ENCODE peak calls at places on chromosomes 12 and 14, in seven cellular contexts. One of them, this sample, is unnamed.

GRCh38 chr12:46858368-46858767 is 32.6 kb upstream of the SLC38A4 start:
- DNase-seq in right cardiac atrium: no peak
- DNase-seq in K562: no peak
- DNase-seq in heart left ventricle: no peak
- DNase-seq in MM.1S: no peak
- DNase-seq in sigmoid colon: no peak
- DNase-seq in cardiac muscle cell: no peak
- DNase-seq in this sample: no peak

GRCh38 chr12:52096332-52097044 is 17.0 kb downstream of the SMIM41 start:
- DNase-seq in sigmoid colon: no peak
- DNase-seq in right cardiac atrium: no peak
- DNase-seq in K562: no peak
- DNase-seq in MM.1S: no peak
- DNase-seq in cardiac muscle cell: no peak
- DNase-seq in heart left ventricle: no peak
- DNase-seq in this sample: no peak

GRCh38 chr12:131004166-131004565 is 50.5 kb downstream of the ADGRD1 start:
- DNase-seq in heart left ventricle: no peak
- DNase-seq in cardiac muscle cell: no peak
- DNase-seq in MM.1S: no peak
- DNase-seq in K562: no peak
- DNase-seq in right cardiac atrium: no peak
- DNase-seq in sigmoid colon: no peak
- DNase-seq in this sample: no peak

GRCh38 chr14:61547186-61548121 is 147.9 kb upstream of the HIF1A start:
- DNase-seq in MM.1S: no peak
- DNase-seq in heart left ventricle: peak
- DNase-seq in sigmoid colon: no peak
- DNase-seq in right cardiac atrium: no peak
- DNase-seq in cardiac muscle cell: no peak
- DNase-seq in K562: no peak
- DNase-seq in this sample: no peak

GRCh38 chr14:100822921-100823320 is 3.0 kb upstream of the MEG3 start:
- DNase-seq in K562: no peak
- DNase-seq in right cardiac atrium: no peak
- DNase-seq in sigmoid colon: no peak
- DNase-seq in cardiac muscle cell: no peak
- DNase-seq in heart left ventricle: no peak
- DNase-seq in MM.1S: no peak
- DNase-seq in this sample: no peak

GRCh38 chr12:75483411-75483810 is 2.9 kb downstream of the GLIPR1 start:
- DNase-seq in sigmoid colon: no peak
- DNase-seq in K562: no peak
- DNase-seq in heart left ventricle: no peak
- DNase-seq in cardiac muscle cell: no peak
- DNase-seq in right cardiac atrium: no peak
- DNase-seq in MM.1S: no peak
- DNase-seq in this sample: no peak

GRCh38 chr12:1532796-1533195 is 61.6 kb downstream of the FBXL14 start:
- DNase-seq in sigmoid colon: no peak
- DNase-seq in cardiac muscle cell: no peak
- DNase-seq in heart left ventricle: no peak
- DNase-seq in right cardiac atrium: no peak
- DNase-seq in MM.1S: peak
- DNase-seq in K562: no peak
- DNase-seq in this sample: no peak

GRCh38 chr12:12736759-12737676 is 19.9 kb downstream of the CDKN1B start:
- DNase-seq in K562: peak
- DNase-seq in MM.1S: peak
- DNase-seq in sigmoid colon: no peak
- DNase-seq in heart left ventricle: no peak
- DNase-seq in right cardiac atrium: no peak
- DNase-seq in cardiac muscle cell: peak
- DNase-seq in this sample: peak

GRCh38 chr14:33740531-33740930 is 210.3 kb downstream of the EGLN3 start:
- DNase-seq in K562: no peak
- DNase-seq in sigmoid colon: no peak
- DNase-seq in heart left ventricle: no peak
- DNase-seq in MM.1S: no peak
- DNase-seq in right cardiac atrium: no peak
- DNase-seq in cardiac muscle cell: no peak
- DNase-seq in this sample: no peak

GRCh38 chr12:132471011-132471857 is 18.7 kb upstream of the FBRSL1 start:
- DNase-seq in cardiac muscle cell: no peak
- DNase-seq in right cardiac atrium: peak
- DNase-seq in sigmoid colon: no peak
- DNase-seq in K562: peak
- DNase-seq in heart left ventricle: peak
- DNase-seq in MM.1S: no peak
- DNase-seq in this sample: no peak

GRCh38 chr12:1805441-1806081 is 14.8 kb upstream of the LRTM2 start:
- DNase-seq in MM.1S: no peak
- DNase-seq in K562: no peak
- DNase-seq in right cardiac atrium: peak
- DNase-seq in heart left ventricle: peak
- DNase-seq in cardiac muscle cell: no peak
- DNase-seq in sigmoid colon: peak
- DNase-seq in this sample: no peak

GRCh38 chr12:87982208-87982607 is 47.0 kb downstream of the C12orf50 start:
- DNase-seq in MM.1S: no peak
- DNase-seq in cardiac muscle cell: no peak
- DNase-seq in K562: no peak
- DNase-seq in heart left ventricle: no peak
- DNase-seq in sigmoid colon: no peak
- DNase-seq in right cardiac atrium: no peak
- DNase-seq in this sample: no peak

GRCh38 chr14:70514168-70515069 is 20.4 kb downstream of the ADAM20 start:
- DNase-seq in sigmoid colon: no peak
- DNase-seq in K562: no peak
- DNase-seq in right cardiac atrium: no peak
- DNase-seq in heart left ventricle: no peak
- DNase-seq in MM.1S: no peak
- DNase-seq in cardiac muscle cell: no peak
- DNase-seq in this sample: no peak

GRCh38 chr12:4164591-4165558 is 108.7 kb upstream of the CCND2 start:
- DNase-seq in right cardiac atrium: peak
- DNase-seq in heart left ventricle: peak
- DNase-seq in sigmoid colon: peak
- DNase-seq in MM.1S: no peak
- DNase-seq in cardiac muscle cell: peak
- DNase-seq in K562: no peak
- DNase-seq in this sample: peak

GRCh38 chr14:100410056-100410565 is 87.0 kb downstream of the SLC25A47 start:
- DNase-seq in heart left ventricle: no peak
- DNase-seq in right cardiac atrium: no peak
- DNase-seq in K562: no peak
- DNase-seq in MM.1S: no peak
- DNase-seq in cardiac muscle cell: no peak
- DNase-seq in sigmoid colon: no peak
- DNase-seq in this sample: no peak

DNA sequence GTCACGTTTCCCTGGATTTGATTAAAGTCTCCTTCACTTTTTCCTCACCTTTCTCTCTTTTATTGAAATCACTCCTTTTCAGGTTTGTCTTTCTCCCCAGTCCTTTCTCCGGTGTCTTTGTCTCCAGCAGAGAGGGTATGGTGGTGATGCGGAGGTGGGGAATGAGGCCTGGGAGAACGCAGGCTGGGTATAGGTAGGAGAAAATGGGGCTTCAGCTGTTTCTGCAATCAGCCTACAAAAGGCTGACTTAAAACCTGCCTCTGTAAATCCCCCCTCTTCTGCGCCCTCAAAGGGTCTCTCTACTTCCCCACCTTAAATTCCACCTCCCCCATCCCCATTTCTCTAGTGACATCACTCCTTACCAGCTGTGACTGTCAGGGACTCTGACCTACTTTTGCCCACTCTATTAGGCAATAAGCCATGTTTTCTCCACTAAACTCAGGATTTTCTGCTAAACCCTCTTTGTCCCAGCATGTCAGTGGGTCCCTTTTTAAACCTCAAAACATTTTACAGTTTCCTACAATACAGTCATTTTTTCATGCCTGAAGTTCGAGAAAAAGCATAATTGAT is 8.1 kb upstream of the RIMKLB start:
- DNase-seq in heart left ventricle: no peak
- DNase-seq in MM.1S: no peak
- DNase-seq in right cardiac atrium: no peak
- DNase-seq in cardiac muscle cell: no peak
- DNase-seq in sigmoid colon: no peak
- DNase-seq in K562: no peak
- DNase-seq in this sample: no peak
- H3K27ac ChIP-seq in heart left ventricle: no peak
- H3K27ac ChIP-seq in MM.1S: no peak
- H3K27ac ChIP-seq in right cardiac atrium: no peak
- H3K27ac ChIP-seq in cardiac muscle cell: no peak
- H3K27ac ChIP-seq in sigmoid colon: peak
- H3K27ac ChIP-seq in K562: no peak
- H3K27ac ChIP-seq in this sample: no peak

GRCh38 chr12:57632369-57632897 is 568 bp downstream of the B4GALNT1 start:
- DNase-seq in sigmoid colon: peak
- DNase-seq in K562: peak
- DNase-seq in MM.1S: peak
- DNase-seq in right cardiac atrium: peak
- DNase-seq in heart left ventricle: no peak
- DNase-seq in cardiac muscle cell: no peak
- DNase-seq in this sample: peak

GRCh38 chr12:57632898-57633825 is at the start of gene B4GALNT1:
- DNase-seq in K562: peak
- DNase-seq in right cardiac atrium: peak
- DNase-seq in cardiac muscle cell: peak
- DNase-seq in sigmoid colon: peak
- DNase-seq in MM.1S: peak
- DNase-seq in heart left ventricle: no peak
- DNase-seq in this sample: peak

GRCh38 chr12:57630891-57631433 is 2.0 kb downstream of the B4GALNT1 start:
- DNase-seq in right cardiac atrium: no peak
- DNase-seq in cardiac muscle cell: no peak
- DNase-seq in heart left ventricle: no peak
- DNase-seq in MM.1S: no peak
- DNase-seq in sigmoid colon: peak
- DNase-seq in K562: no peak
- DNase-seq in this sample: no peak

GRCh38 chr12:57629897-57630471 is 3.0 kb downstream of the B4GALNT1 start:
- DNase-seq in sigmoid colon: peak
- DNase-seq in MM.1S: no peak
- DNase-seq in right cardiac atrium: no peak
- DNase-seq in heart left ventricle: no peak
- DNase-seq in cardiac muscle cell: no peak
- DNase-seq in K562: no peak
- DNase-seq in this sample: no peak

DNA sequence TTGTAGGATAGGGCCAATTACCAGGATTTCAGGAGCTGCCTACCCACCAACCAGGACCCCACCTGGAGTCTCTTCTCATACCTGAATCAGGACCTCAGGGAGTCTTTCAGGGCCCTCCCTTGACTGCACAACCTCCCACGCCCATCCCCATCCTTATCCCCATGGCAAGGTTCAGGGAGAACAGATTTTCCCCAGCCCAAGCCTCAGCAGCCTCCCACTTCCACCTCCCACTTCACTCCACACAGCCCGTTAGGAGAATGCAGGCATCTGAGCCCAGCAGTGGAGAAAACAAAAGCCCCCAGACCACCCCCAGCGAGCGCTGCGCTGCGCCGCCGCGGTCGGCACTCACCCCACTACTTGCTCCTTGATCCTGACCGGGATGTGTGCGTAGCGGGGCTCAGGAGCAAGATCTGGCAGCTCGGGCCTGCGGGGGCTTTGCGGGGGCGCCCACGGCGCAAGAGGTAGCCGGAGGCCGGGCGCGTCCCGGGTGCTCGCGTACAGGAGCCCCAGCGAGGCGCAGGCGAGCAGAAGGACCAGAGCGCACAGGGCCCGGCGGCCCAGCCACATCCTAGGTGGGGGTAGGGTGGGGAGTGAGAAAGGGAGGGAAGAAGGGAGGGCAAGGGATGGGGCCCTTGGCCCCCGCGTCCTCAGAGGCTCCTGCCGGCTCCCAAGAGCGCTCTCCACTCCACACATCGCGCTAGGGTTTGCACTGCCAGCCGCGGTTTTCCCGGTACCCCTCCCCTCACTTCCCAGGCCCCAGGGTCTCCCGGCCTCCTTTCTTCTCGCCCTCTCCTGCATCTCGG is 1.2 kb downstream of the B4GALNT1 start:
- DNase-seq in heart left ventricle: no peak
- DNase-seq in sigmoid colon: peak
- DNase-seq in right cardiac atrium: no peak
- DNase-seq in cardiac muscle cell: no peak
- DNase-seq in MM.1S: no peak
- DNase-seq in K562: peak
- DNase-seq in this sample: peak
- H3K4me3 ChIP-seq in heart left ventricle: peak
- H3K4me3 ChIP-seq in sigmoid colon: peak
- H3K4me3 ChIP-seq in right cardiac atrium: peak
- H3K4me3 ChIP-seq in cardiac muscle cell: peak
- H3K4me3 ChIP-seq in MM.1S: peak
- H3K4me3 ChIP-seq in K562: peak
- H3K4me3 ChIP-seq in this sample: peak

GRCh38 chr14:75803768-75804167 is 142.7 kb downstream of the TTLL5 start:
- DNase-seq in heart left ventricle: no peak
- DNase-seq in K562: no peak
- DNase-seq in sigmoid colon: no peak
- DNase-seq in cardiac muscle cell: peak
- DNase-seq in right cardiac atrium: peak
- DNase-seq in MM.1S: no peak
- DNase-seq in this sample: no peak
- H3K27ac ChIP-seq in heart left ventricle: no peak
- H3K27ac ChIP-seq in K562: no peak
- H3K27ac ChIP-seq in sigmoid colon: no peak
- H3K27ac ChIP-seq in cardiac muscle cell: peak
- H3K27ac ChIP-seq in right cardiac atrium: no peak
- H3K27ac ChIP-seq in MM.1S: no peak
- H3K27ac ChIP-seq in this sample: no peak

GRCh38 chr14:78356406-78356805 is 186.2 kb downstream of the NRXN3 start:
- DNase-seq in MM.1S: no peak
- DNase-seq in right cardiac atrium: no peak
- DNase-seq in cardiac muscle cell: no peak
- DNase-seq in K562: no peak
- DNase-seq in heart left ventricle: no peak
- DNase-seq in sigmoid colon: no peak
- DNase-seq in this sample: no peak
- H3K4me3 ChIP-seq in MM.1S: no peak
- H3K4me3 ChIP-seq in right cardiac atrium: no peak
- H3K4me3 ChIP-seq in cardiac muscle cell: no peak
- H3K4me3 ChIP-seq in K562: no peak
- H3K4me3 ChIP-seq in heart left ventricle: no peak
- H3K4me3 ChIP-seq in sigmoid colon: no peak
- H3K4me3 ChIP-seq in this sample: no peak